ENCODE peak calls at places on chromosomes 12 and 14, in eight cellular contexts. One of them, this sample, is unnamed.
A peak's percentile ranks its signal among the peaks of the same experiment; 100 is the strongest.

GRCh38 chr12:16118586-16118985 is 158.9 kb downstream of the SLC15A5 start:
- DNase-seq in stimulated activated CD8-positive, alpha-beta memory T cell treated with anti-CD3 and anti-CD28 coated beads, Interleukin-15, amount 100 ng/mL, for 1 hour: no peak
- DNase-seq in retina: no peak
- DNase-seq in stimulated activated CD4-positive, alpha-beta T cell treated with anti-CD3 and anti-CD28 coated beads, Interleukin-15, amount 100 ng/mL, for 1 hour: no peak
- DNase-seq in RWPE1: no peak
- DNase-seq in H54: no peak
- DNase-seq in HCT116: no peak
- DNase-seq in lung: no peak
- DNase-seq in this sample: no peak

GRCh38 chr12:132106921-132107320 is 37.2 kb downstream of the DDX51 start:
- DNase-seq in H54: no peak
- DNase-seq in HCT116: no peak
- DNase-seq in RWPE1: peak; percentile 27
- DNase-seq in stimulated activated CD8-positive, alpha-beta memory T cell treated with anti-CD3 and anti-CD28 coated beads, Interleukin-15, amount 100 ng/mL, for 1 hour: no peak
- DNase-seq in stimulated activated CD4-positive, alpha-beta T cell treated with anti-CD3 and anti-CD28 coated beads, Interleukin-15, amount 100 ng/mL, for 1 hour: no peak
- DNase-seq in retina: no peak
- DNase-seq in lung: no peak
- DNase-seq in this sample: no peak

GRCh38 chr12:65200007-65200665 is 30.8 kb downstream of the LEMD3 start:
- DNase-seq in stimulated activated CD4-positive, alpha-beta T cell treated with anti-CD3 and anti-CD28 coated beads, Interleukin-15, amount 100 ng/mL, for 1 hour: no peak
- DNase-seq in RWPE1: no peak
- DNase-seq in H54: no peak
- DNase-seq in HCT116: no peak
- DNase-seq in lung: no peak
- DNase-seq in stimulated activated CD8-positive, alpha-beta memory T cell treated with anti-CD3 and anti-CD28 coated beads, Interleukin-15, amount 100 ng/mL, for 1 hour: no peak
- DNase-seq in retina: no peak
- DNase-seq in this sample: no peak

GRCh38 chr12:76277480-76277879 is 70.7 kb downstream of the BBS10 start:
- DNase-seq in HCT116: no peak
- DNase-seq in stimulated activated CD8-positive, alpha-beta memory T cell treated with anti-CD3 and anti-CD28 coated beads, Interleukin-15, amount 100 ng/mL, for 1 hour: no peak
- DNase-seq in H54: peak; percentile 27
- DNase-seq in lung: no peak
- DNase-seq in stimulated activated CD4-positive, alpha-beta T cell treated with anti-CD3 and anti-CD28 coated beads, Interleukin-15, amount 100 ng/mL, for 1 hour: no peak
- DNase-seq in RWPE1: peak; percentile 35
- DNase-seq in retina: no peak
- DNase-seq in this sample: peak; percentile 16

GRCh38 chr14:24052656-24053547 is 1.1 kb downstream of the CARMIL3 start:
- DNase-seq in HCT116: no peak
- DNase-seq in stimulated activated CD8-positive, alpha-beta memory T cell treated with anti-CD3 and anti-CD28 coated beads, Interleukin-15, amount 100 ng/mL, for 1 hour: no peak
- DNase-seq in stimulated activated CD4-positive, alpha-beta T cell treated with anti-CD3 and anti-CD28 coated beads, Interleukin-15, amount 100 ng/mL, for 1 hour: peak; percentile 21
- DNase-seq in RWPE1: no peak
- DNase-seq in H54: no peak
- DNase-seq in lung: no peak
- DNase-seq in retina: no peak
- DNase-seq in this sample: no peak

GRCh38 chr14:101116065-101116464 is 212.5 kb upstream of the RTL1 start:
- DNase-seq in retina: no peak
- DNase-seq in HCT116: no peak
- DNase-seq in H54: no peak
- DNase-seq in stimulated activated CD4-positive, alpha-beta T cell treated with anti-CD3 and anti-CD28 coated beads, Interleukin-15, amount 100 ng/mL, for 1 hour: no peak
- DNase-seq in RWPE1: no peak
- DNase-seq in lung: peak; percentile 17
- DNase-seq in stimulated activated CD8-positive, alpha-beta memory T cell treated with anti-CD3 and anti-CD28 coated beads, Interleukin-15, amount 100 ng/mL, for 1 hour: no peak
- DNase-seq in this sample: no peak

GRCh38 chr14:95260537-95261440 is 58.9 kb downstream of the CLMN start:
- DNase-seq in stimulated activated CD4-positive, alpha-beta T cell treated with anti-CD3 and anti-CD28 coated beads, Interleukin-15, amount 100 ng/mL, for 1 hour: no peak
- DNase-seq in stimulated activated CD8-positive, alpha-beta memory T cell treated with anti-CD3 and anti-CD28 coated beads, Interleukin-15, amount 100 ng/mL, for 1 hour: no peak
- DNase-seq in lung: no peak
- DNase-seq in RWPE1: no peak
- DNase-seq in retina: no peak
- DNase-seq in H54: no peak
- DNase-seq in HCT116: no peak
- DNase-seq in this sample: peak; percentile 44

GRCh38 chr12:17214910-17215309 is 608.9 kb upstream of the LMO3 start:
- DNase-seq in lung: no peak
- DNase-seq in retina: no peak
- DNase-seq in stimulated activated CD8-positive, alpha-beta memory T cell treated with anti-CD3 and anti-CD28 coated beads, Interleukin-15, amount 100 ng/mL, for 1 hour: no peak
- DNase-seq in stimulated activated CD4-positive, alpha-beta T cell treated with anti-CD3 and anti-CD28 coated beads, Interleukin-15, amount 100 ng/mL, for 1 hour: no peak
- DNase-seq in HCT116: no peak
- DNase-seq in RWPE1: no peak
- DNase-seq in H54: no peak
- DNase-seq in this sample: no peak

GRCh38 chr14:88264116-88264515 is 59.0 kb downstream of the KCNK10 start:
- DNase-seq in stimulated activated CD8-positive, alpha-beta memory T cell treated with anti-CD3 and anti-CD28 coated beads, Interleukin-15, amount 100 ng/mL, for 1 hour: no peak
- DNase-seq in lung: no peak
- DNase-seq in HCT116: no peak
- DNase-seq in retina: no peak
- DNase-seq in H54: no peak
- DNase-seq in RWPE1: no peak
- DNase-seq in stimulated activated CD4-positive, alpha-beta T cell treated with anti-CD3 and anti-CD28 coated beads, Interleukin-15, amount 100 ng/mL, for 1 hour: no peak
- DNase-seq in this sample: no peak

GRCh38 chr14:69043598-69044267 is 64.6 kb upstream of the ACTN1 start:
- DNase-seq in RWPE1: no peak
- DNase-seq in stimulated activated CD4-positive, alpha-beta T cell treated with anti-CD3 and anti-CD28 coated beads, Interleukin-15, amount 100 ng/mL, for 1 hour: no peak
- DNase-seq in H54: no peak
- DNase-seq in stimulated activated CD8-positive, alpha-beta memory T cell treated with anti-CD3 and anti-CD28 coated beads, Interleukin-15, amount 100 ng/mL, for 1 hour: no peak
- DNase-seq in lung: no peak
- DNase-seq in retina: no peak
- DNase-seq in HCT116: no peak
- DNase-seq in this sample: no peak

GRCh38 chr14:91067186-91067585 is 6.7 kb upstream of the RPS6KA5 start:
- DNase-seq in lung: no peak
- DNase-seq in RWPE1: no peak
- DNase-seq in H54: no peak
- DNase-seq in HCT116: no peak
- DNase-seq in retina: no peak
- DNase-seq in stimulated activated CD8-positive, alpha-beta memory T cell treated with anti-CD3 and anti-CD28 coated beads, Interleukin-15, amount 100 ng/mL, for 1 hour: no peak
- DNase-seq in stimulated activated CD4-positive, alpha-beta T cell treated with anti-CD3 and anti-CD28 coated beads, Interleukin-15, amount 100 ng/mL, for 1 hour: no peak
- DNase-seq in this sample: no peak

GRCh38 chr12:4579305-4580097 is 17.5 kb downstream of the DYRK4 start:
- DNase-seq in stimulated activated CD4-positive, alpha-beta T cell treated with anti-CD3 and anti-CD28 coated beads, Interleukin-15, amount 100 ng/mL, for 1 hour: no peak
- DNase-seq in H54: no peak
- DNase-seq in RWPE1: no peak
- DNase-seq in lung: no peak
- DNase-seq in HCT116: no peak
- DNase-seq in retina: no peak
- DNase-seq in stimulated activated CD8-positive, alpha-beta memory T cell treated with anti-CD3 and anti-CD28 coated beads, Interleukin-15, amount 100 ng/mL, for 1 hour: no peak
- DNase-seq in this sample: no peak

This sample was measured in epithelial cell of prostate.